ENCODE peak calls at places on chromosomes 4 and X, in nine cellular contexts. L is HCT116, M is SK-N-SH, I is K562, U is endothelial cell of umbilical vein, P is GM12878, X is A549, N is H1, D is HepG2. H is an unnamed sample.

GRCh38 chr4:891747-892146 is 40.4 kb downstream of the GAK start:
- DNase-seq in L (no peak), M (peak; percentile 61), I (peak; percentile 31), U (no peak), P (no peak), X (peak; percentile 8), N (peak; percentile 81), D (peak; percentile 10), H (peak; percentile 52)

GRCh38 chrX:48945517-48946348 is 11.7 kb downstream of the OTUD5 start:
- DNase-seq in L (peak; percentile 6), M (peak; percentile 75), I (peak; percentile 33), U (peak; percentile 32), P (no peak), X (peak; percentile 62), N (peak; percentile 47), D (peak; percentile 40), H (peak; percentile 56)

GRCh38 chr4:1297023-1297395 is 7.3 kb downstream of the MAEA start:
- DNase-seq in L (no peak), M (no peak), I (no peak), U (no peak), P (no peak), X (no peak), N (no peak), D (no peak), H (no peak)

GRCh38 chr4:78644744-78645330 is 93.3 kb downstream of the ANXA3 start:
- DNase-seq in L (peak; percentile 49), M (peak; percentile 57), I (peak; percentile 69), U (peak; percentile 90), P (no peak), X (peak; percentile 68), N (no peak), D (peak; percentile 51), H (peak; percentile 64)

GRCh38 chrX:12065251-12065650 is 73.0 kb upstream of the FRMPD4 start:
- DNase-seq in L (no peak), M (no peak), I (no peak), U (peak; percentile 6), P (no peak), X (no peak), N (peak; percentile 41), D (no peak), H (peak; percentile 13)

GRCh38 chr4:125070869-125071268 is 243.9 kb upstream of the FAT4 start:
- DNase-seq in L (no peak), M (no peak), I (no peak), U (no peak), P (no peak), X (no peak), N (no peak), D (no peak), H (no peak)

GRCh38 chrX:64394059-64394873 is 986 bp downstream of the MTMR8 start:
- DNase-seq in L (no peak), M (peak; percentile 5), I (no peak), U (no peak), P (no peak), X (no peak), N (no peak), D (no peak), H (peak; percentile 20)

GRCh38 chr4:6372649-6373525 is 99.5 kb downstream of the PPP2R2C start:
- DNase-seq in L (peak; percentile 54), M (peak; percentile 83), I (peak; percentile 92), U (peak; percentile 21), P (peak; percentile 5), X (peak; percentile 57), N (no peak), D (peak; percentile 35), H (peak; percentile 49)

GRCh38 chrX:71859637-71860036 is 51.0 kb upstream of the NHSL2 start:
- DNase-seq in L (peak; percentile 6), M (no peak), I (peak; percentile 15), U (peak; percentile 20), P (no peak), X (no peak), N (no peak), D (peak; percentile 12), H (peak; percentile 36)

GRCh38 chr4:87270825-87271224 is 50.4 kb upstream of the KLHL8 start:
- DNase-seq in L (no peak), M (peak; percentile 2), I (no peak), U (no peak), P (no peak), X (no peak), N (peak; percentile 55), D (no peak), H (no peak)

GRCh38 chr4:84529169-84529751 is 30.2 kb upstream of the NKX6-1 start:
- DNase-seq in L (peak; percentile 21), M (peak; percentile 11), I (peak; percentile 30), U (peak; percentile 29), P (no peak), X (peak; percentile 13), N (no peak), D (peak; percentile 16), H (peak; percentile 32)

GRCh38 chrX:66030505-66031317 is 9.2 kb downstream of the VSIG4 start:
- DNase-seq in L (peak; percentile 10), M (peak; percentile 7), I (peak; percentile 38), U (peak; percentile 1), P (no peak), X (no peak), N (peak; percentile 43), D (peak; percentile 0), H (peak; percentile 72)

GRCh38 chr4:9979101-9979815 is 42.0 kb downstream of the SLC2A9 start:
- DNase-seq in L (no peak), M (peak; percentile 17), I (no peak), U (no peak), P (no peak), X (no peak), N (no peak), D (no peak), H (no peak)

GRCh38 chr4:128517739-128518510 is 230.3 kb upstream of the PGRMC2 start:
- DNase-seq in L (peak; percentile 56), M (peak; percentile 31), I (peak; percentile 69), U (peak; percentile 97), P (peak; percentile 94), X (peak; percentile 81), N (no peak), D (peak; percentile 68), H (peak; percentile 96)

GRCh38 chrX:130885996-130886395 is 17.0 kb downstream of the ENOX2 start:
- DNase-seq in L (no peak), M (no peak), I (no peak), U (no peak), P (no peak), X (no peak), N (no peak), D (no peak), H (no peak)

GRCh38 chrX:130878350-130879341 is 24.4 kb downstream of the ENOX2 start:
- DNase-seq in L (peak; percentile 23), M (no peak), I (no peak), U (peak; percentile 35), P (no peak), X (no peak), N (no peak), D (no peak), H (peak; percentile 1)

GRCh38 chrX:130887392-130887791 is 15.6 kb downstream of the ENOX2 start:
- DNase-seq in L (no peak), M (no peak), I (no peak), U (no peak), P (no peak), X (no peak), N (no peak), D (no peak), H (no peak)

GRCh38 chrX:130885508-130885907 is 17.5 kb downstream of the ENOX2 start:
- DNase-seq in L (no peak), M (no peak), I (no peak), U (no peak), P (no peak), X (no peak), N (no peak), D (no peak), H (no peak)

DNA sequence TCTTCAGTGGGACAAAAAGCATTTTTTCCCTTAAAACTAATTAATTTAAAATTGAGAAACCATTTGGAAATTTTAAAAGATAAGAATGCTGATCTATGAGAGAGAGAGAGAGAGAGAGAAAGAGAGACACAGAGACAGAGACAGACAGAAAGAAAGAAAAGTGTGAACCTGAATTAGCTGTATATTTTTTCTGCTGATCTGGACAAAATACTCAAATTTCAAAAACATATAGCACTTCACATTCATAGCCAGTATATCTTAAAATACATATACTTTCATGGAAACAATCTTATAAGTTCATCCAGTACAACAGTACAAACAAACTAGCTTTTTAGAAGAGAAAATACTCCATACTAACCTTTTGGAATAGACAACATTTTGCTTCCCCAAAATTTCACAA is 18.4 kb downstream of the ENOX2 start:
- DNase-seq in L (no peak), M (no peak), I (no peak), U (no peak), P (no peak), X (no peak), N (no peak), D (no peak), H (no peak)
- H3K4me3 ChIP-seq in L (no peak overlapping the region), M (no peak overlapping the region), I (no peak overlapping the region), U (no peak overlapping the region), P (no peak overlapping the region), X (no peak overlapping the region), N (no peak overlapping the region), D (no peak overlapping the region), H (no peak overlapping the region)

GRCh38 chr4:177367336-177367735 is 57.7 kb downstream of the NEIL3 start:
- DNase-seq in L (no peak), M (no peak), I (no peak), U (no peak), P (no peak), X (no peak), N (no peak), D (peak; percentile 24), H (peak; percentile 45)
- TF ChIP-seq CTCF in L (peak; percentile 45), M (no peak), I (no peak), U (no peak), P (no peak), X (no peak), N (peak; percentile 44), D (peak; percentile 39), H (peak; percentile 14)

GRCh38 chrX:154412468-154412867 is 1.1 kb downstream of the TAFAZZIN start:
- DNase-seq in L (no peak), M (peak; percentile 57), I (no peak), U (no peak), P (no peak), X (no peak), N (no peak), D (no peak), H (peak; percentile 71)
- TF ChIP-seq MAX in L (no peak), M (no peak), I (no peak), U (no peak), P (no peak), X (no peak), N (no peak), D (no peak), H (no peak)

GRCh38 chr4:57234252-57234775 is 124.1 kb upstream of the IGFBP7 start:
- DNase-seq in L (no peak), M (no peak), I (no peak), U (no peak), P (no peak), X (no peak), N (no peak), D (no peak), H (no peak)

GRCh38 chr4:57231781-57232180 is 121.6 kb upstream of the IGFBP7 start:
- DNase-seq in L (no peak), M (no peak), I (no peak), U (no peak), P (no peak), X (no peak), N (no peak), D (no peak), H (no peak)

DNA sequence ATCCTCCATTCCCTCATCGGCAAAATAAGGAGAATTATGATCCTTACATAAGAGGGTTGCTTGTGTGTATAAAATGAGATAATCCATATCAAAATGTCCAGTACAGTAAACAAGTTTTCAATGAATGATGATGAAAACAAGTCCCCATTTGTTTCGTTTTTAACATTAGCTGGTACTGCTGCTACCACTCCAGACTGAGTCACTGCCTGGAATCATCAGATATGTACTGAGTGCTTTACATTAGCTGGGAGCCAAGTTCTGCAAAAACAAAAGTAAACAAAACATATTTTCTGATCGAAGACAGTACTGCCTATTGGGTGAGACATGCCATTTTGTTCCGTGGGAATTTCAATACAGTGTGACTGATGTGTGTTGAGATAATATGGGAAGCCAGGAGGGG is 123.2 kb upstream of the IGFBP7 start:
- DNase-seq in L (no peak), M (peak; percentile 9), I (no peak), U (peak; percentile 67), P (no peak), X (no peak), N (no peak), D (no peak), H (no peak)
- H3K4me3 ChIP-seq in L (no peak overlapping the region), M (no peak overlapping the region), I (no peak overlapping the region), U (no peak overlapping the region), P (no peak overlapping the region), X (no peak overlapping the region), N (no peak overlapping the region), D (no peak overlapping the region), H (no peak overlapping the region)